ENCODE peak calls at places on chromosome X, in six cellular contexts. M is mucosa of gallbladder, E is stomach, V is RPMI8226, T is hippocampal formation, F is T-helper 2 cell. Q is an unnamed sample.

GRCh38 chrX:142428916-142429315 is 223.8 kb upstream of the MAGEC2 start:
- DNase-seq in M (no peak), E (no peak), V (no peak), T (no peak), F (no peak), Q (no peak)

GRCh38 chrX:133921764-133922389 is 63.5 kb downstream of the GPC3 start:
- DNase-seq in M (peak), E (peak), V (peak), T (no peak), F (no peak), Q (peak)

GRCh38 chrX:154411981-154412340 is 622 bp downstream of the TAFAZZIN start:
- DNase-seq in M (peak), E (peak), V (peak), T (no peak), F (peak), Q (peak)

GRCh38 chrX:154779261-154779660 is 16.6 kb downstream of the DKC1 start:
- DNase-seq in M (no peak), E (no peak), V (no peak), T (no peak), F (no peak), Q (no peak)

GRCh38 chrX:30824275-30824674 is 64.8 kb downstream of the TAB3 start:
- DNase-seq in M (no peak), E (no peak), V (no peak), T (no peak), F (no peak), Q (no peak)

GRCh38 chrX:71543316-71543715 is 10.4 kb downstream of the OGT start:
- DNase-seq in M (no peak), E (no peak), V (no peak), T (no peak), F (no peak), Q (no peak)

GRCh38 chrX:3320471-3321046 is 25.9 kb downstream of the MXRA5 start:
- DNase-seq in M (peak), E (no peak), V (no peak), T (no peak), F (no peak), Q (no peak)

GRCh38 chrX:63656871-63657580 is 128.0 kb downstream of the ARHGEF9 start:
- DNase-seq in M (no peak), E (no peak), V (no peak), T (no peak), F (no peak), Q (no peak)

GRCh38 chrX:149830192-149830873 is 48.6 kb downstream of the MAGEA9 start:
- DNase-seq in M (no peak), E (no peak), V (no peak), T (peak), F (peak), Q (no peak)

GRCh38 chrX:27728291-27728690 is 79.5 kb upstream of the MAGEB10 start:
- DNase-seq in M (no peak), E (no peak), V (no peak), T (no peak), F (no peak), Q (no peak)

GRCh38 chrX:118739577-118739976 is 12.2 kb downstream of the IL13RA1 start:
- DNase-seq in M (no peak), E (no peak), V (no peak), T (no peak), F (no peak), Q (no peak)

GRCh38 chrX:46554942-46555341 is 9.7 kb upstream of the ZNF674 start:
- DNase-seq in M (no peak), E (no peak), V (no peak), T (no peak), F (no peak), Q (peak)

GRCh38 chrX:153492543-153492942 is 2.2 kb upstream of the BGN start:
- DNase-seq in M (no peak), E (no peak), V (no peak), T (no peak), F (no peak), Q (no peak)

GRCh38 chrX:129599499-129599898 is 55.3 kb downstream of the APLN start:
- DNase-seq in M (no peak), E (no peak), V (no peak), T (no peak), F (no peak), Q (no peak)

GRCh38 chrX:85765651-85766050 is 281.7 kb downstream of the CHM start:
- DNase-seq in M (no peak), E (no peak), V (no peak), T (no peak), F (no peak), Q (no peak)

GRCh38 chrX:111431007-111431406 is 19.0 kb upstream of the DCX start:
- DNase-seq in M (no peak), E (no peak), V (no peak), T (no peak), F (no peak), Q (no peak)

GRCh38 chrX:17631647-17632046 is 105.6 kb upstream of the SCML1 start:
- DNase-seq in M (no peak), E (no peak), V (no peak), T (no peak), F (no peak), Q (no peak)

GRCh38 chrX:111779582-111779981 is 96.4 kb upstream of the TRPC5OS start:
- DNase-seq in M (no peak), E (no peak), V (no peak), T (no peak), F (no peak), Q (peak)